ENCODE peak calls at places on chromosomes 13 and 19, in nine cellular contexts. M is NB4, Q is heart left ventricle, U is spleen, K is H1, H is GM12892, J is uterus, C is endothelial cell of umbilical vein, S is K562. R is an unnamed sample.

GRCh38 chr13:95752677-95753076 is 75.7 kb downstream of the DNAJC3 start:
- DNase-seq in M (no peak), Q (no peak), U (no peak), K (no peak), H (no peak), J (no peak), C (no peak), S (no peak), R (no peak)

GRCh38 chr13:28761586-28761985 is 42.8 kb upstream of the SLC46A3 start:
- DNase-seq in M (no peak), Q (no peak), U (no peak), K (no peak), H (no peak), J (no peak), C (no peak), S (no peak), R (no peak)

GRCh38 chr19:51131780-51132680 is 7.3 kb downstream of the SIGLEC9 start:
- DNase-seq in M (peak), Q (peak), U (peak), K (no peak), H (no peak), J (no peak), C (peak), S (peak), R (peak)

GRCh38 chr13:91623151-91623550 is 224.7 kb downstream of the GPC5 start:
- DNase-seq in M (no peak), Q (no peak), U (no peak), K (no peak), H (no peak), J (no peak), C (no peak), S (no peak), R (no peak)

GRCh38 chr13:99153219-99153618 is 47.4 kb upstream of the UBAC2 start:
- DNase-seq in M (no peak), Q (no peak), U (no peak), K (no peak), H (no peak), J (no peak), C (no peak), S (peak), R (no peak)

GRCh38 chr13:109131698-109132257 is 502.4 kb downstream of the MYO16 start:
- DNase-seq in M (peak), Q (no peak), U (no peak), K (no peak), H (no peak), J (no peak), C (no peak), S (no peak), R (no peak)

GRCh38 chr13:88745013-88745412 is 1073.8 kb downstream of the SLITRK5 start:
- DNase-seq in M (no peak), Q (no peak), U (no peak), K (no peak), H (no peak), J (no peak), C (no peak), S (no peak), R (no peak)

GRCh38 chr13:44969858-44970484 is 19.3 kb downstream of the NUFIP1 start:
- DNase-seq in M (peak), Q (no peak), U (no peak), K (no peak), H (no peak), J (no peak), C (peak), S (peak), R (peak)

GRCh38 chr13:112963641-112964040 is 5.4 kb upstream of the MCF2L start:
- DNase-seq in M (no peak), Q (no peak), U (peak), K (no peak), H (no peak), J (no peak), C (no peak), S (no peak), R (no peak)

GRCh38 chr13:112756967-112757758 is 67.3 kb downstream of the ATP11A start:
- DNase-seq in M (no peak), Q (no peak), U (peak), K (no peak), H (no peak), J (no peak), C (no peak), S (no peak), R (no peak)

GRCh38 chr19:52910648-52911047 is 12.6 kb downstream of the ZNF888 start:
- DNase-seq in M (peak), Q (no peak), U (no peak), K (no peak), H (no peak), J (no peak), C (no peak), S (no peak), R (no peak)

GRCh38 chr19:33052352-33052972 is 12.2 kb downstream of the RHPN2 start:
- DNase-seq in M (peak), Q (no peak), U (no peak), K (no peak), H (no peak), J (peak), C (no peak), S (no peak), R (no peak)

GRCh38 chr19:15161028-15161984 is 39.5 kb downstream of the NOTCH3 start:
- DNase-seq in M (peak), Q (no peak), U (no peak), K (no peak), H (no peak), J (no peak), C (no peak), S (peak), R (peak)

GRCh38 chr13:57425531-57425930 is 206.0 kb upstream of the PCDH17 start:
- DNase-seq in M (no peak), Q (no peak), U (no peak), K (no peak), H (no peak), J (no peak), C (no peak), S (no peak), R (no peak)

GRCh38 chr13:88183440-88183839 is 512.3 kb downstream of the SLITRK5 start:
- DNase-seq in M (no peak), Q (no peak), U (no peak), K (no peak), H (no peak), J (no peak), C (no peak), S (no peak), R (no peak)

GRCh38 chr19:4338441-4339350 is at the start of gene STAP2:
- DNase-seq in M (no peak), Q (no peak), U (no peak), K (no peak), H (no peak), J (no peak), C (peak), S (peak), R (peak)

GRCh38 chr13:112244495-112245177 is 131.5 kb upstream of the SPACA7 start:
- DNase-seq in M (no peak), Q (no peak), U (peak), K (no peak), H (no peak), J (no peak), C (no peak), S (no peak), R (no peak)

GRCh38 chr13:31790992-31791391 is 51.7 kb downstream of the RXFP2 start:
- DNase-seq in M (no peak), Q (no peak), U (no peak), K (no peak), H (no peak), J (no peak), C (no peak), S (no peak), R (no peak)

GRCh38 chr19:31064486-31064885 is 284.8 kb downstream of the TSHZ3 start:
- DNase-seq in M (no peak), Q (no peak), U (no peak), K (no peak), H (no peak), J (no peak), C (no peak), S (no peak), R (no peak)

GRCh38 chr13:107969551-107969950 is 245.8 kb downstream of the LIG4 start:
- DNase-seq in M (no peak), Q (no peak), U (no peak), K (no peak), H (no peak), J (no peak), C (no peak), S (no peak), R (no peak)

GRCh38 chr13:82947121-82948077 is 934.9 kb downstream of the SLITRK1 start:
- DNase-seq in M (no peak), Q (no peak), U (no peak), K (no peak), H (no peak), J (no peak), C (no peak), S (no peak), R (no peak)

GRCh38 chr19:30784850-30785459 is 412.8 kb downstream of the ZNF536 start:
- DNase-seq in M (peak), Q (peak), U (peak), K (peak), H (peak), J (peak), C (no peak), S (peak), R (peak)

GRCh38 chr13:99027260-99027659 is 49.4 kb upstream of the DOCK9 start:
- DNase-seq in M (no peak), Q (no peak), U (no peak), K (no peak), H (no peak), J (no peak), C (no peak), S (peak), R (no peak)

GRCh38 chr19:39563408-39563807 is 23.4 kb upstream of the EID2 start:
- DNase-seq in M (no peak), Q (no peak), U (no peak), K (peak), H (no peak), J (no peak), C (no peak), S (no peak), R (no peak)

GRCh38 chr13:99968521-99969367 is 2.8 kb downstream of the ZIC5 start:
- DNase-seq in M (no peak), Q (no peak), U (no peak), K (no peak), H (no peak), J (no peak), C (no peak), S (no peak), R (no peak)

GRCh38 chr19:47158879-47159509 is 28.4 kb downstream of the SAE1 start:
- DNase-seq in M (no peak), Q (no peak), U (no peak), K (no peak), H (no peak), J (no peak), C (peak), S (no peak), R (no peak)

GRCh38 chr13:111230385-111230930 is 90.0 kb upstream of the TEX29 start:
- DNase-seq in M (no peak), Q (no peak), U (no peak), K (no peak), H (no peak), J (no peak), C (no peak), S (no peak), R (no peak)
- TF ChIP-seq POLR2A in M (no peak), Q (no peak), U (no peak), K (no peak), H (no peak), J (no peak), C (no peak), S (no peak), R (no peak)

GRCh38 chr13:60396783-60397692 is at the start of gene TDRD3:
- DNase-seq in M (peak), Q (peak), U (peak), K (peak), H (peak), J (peak), C (peak), S (peak), R (peak)
- TF ChIP-seq POLR2A in M (peak), Q (no peak), U (peak), K (peak), H (peak), J (peak), C (peak), S (peak), R (peak)

DNA sequence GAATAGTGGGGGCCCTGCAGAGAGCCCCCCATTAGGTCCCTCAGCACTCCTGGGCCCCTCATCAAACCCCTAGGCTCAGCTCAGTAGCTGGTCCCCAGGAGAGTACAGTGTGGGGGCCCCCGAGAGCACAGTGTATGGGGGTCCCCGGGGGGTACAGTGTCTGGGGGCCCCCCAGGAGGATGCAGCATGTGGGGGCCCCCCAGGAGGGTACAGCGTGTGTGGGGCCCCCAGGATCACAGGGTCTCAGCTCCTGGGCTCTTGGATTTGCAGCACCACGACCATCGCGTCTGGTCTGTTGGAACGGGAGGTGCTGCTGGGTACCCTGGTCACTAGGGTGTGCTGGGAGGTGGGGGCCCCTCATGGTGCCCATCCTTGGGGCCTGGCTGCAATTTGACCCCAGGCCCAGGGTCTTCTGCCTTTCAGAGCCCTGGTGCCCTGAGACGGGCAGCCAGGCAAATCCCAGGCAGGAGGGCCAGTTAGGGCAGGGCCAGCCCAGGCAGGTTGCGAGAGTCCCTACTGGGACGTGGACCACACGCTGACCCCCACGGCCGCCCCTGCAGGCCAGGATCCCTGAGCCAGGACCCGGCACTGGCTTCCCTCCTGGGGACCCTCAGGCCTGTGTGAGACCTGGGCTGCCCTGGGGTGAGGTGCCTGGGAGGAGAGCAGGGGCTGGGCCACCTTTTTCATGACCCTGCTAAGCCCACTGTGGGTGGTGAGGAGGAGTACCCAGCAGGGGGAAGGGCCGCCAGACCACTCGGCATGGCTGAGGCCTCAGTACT is 13.6 kb downstream of the CBARP start:
- DNase-seq in M (no peak), Q (no peak), U (no peak), K (no peak), H (no peak), J (no peak), C (no peak), S (no peak), R (no peak)
- TF ChIP-seq POLR2A in M (no peak), Q (no peak), U (no peak), K (no peak), H (no peak), J (no peak), C (no peak), S (no peak), R (no peak)

DNA sequence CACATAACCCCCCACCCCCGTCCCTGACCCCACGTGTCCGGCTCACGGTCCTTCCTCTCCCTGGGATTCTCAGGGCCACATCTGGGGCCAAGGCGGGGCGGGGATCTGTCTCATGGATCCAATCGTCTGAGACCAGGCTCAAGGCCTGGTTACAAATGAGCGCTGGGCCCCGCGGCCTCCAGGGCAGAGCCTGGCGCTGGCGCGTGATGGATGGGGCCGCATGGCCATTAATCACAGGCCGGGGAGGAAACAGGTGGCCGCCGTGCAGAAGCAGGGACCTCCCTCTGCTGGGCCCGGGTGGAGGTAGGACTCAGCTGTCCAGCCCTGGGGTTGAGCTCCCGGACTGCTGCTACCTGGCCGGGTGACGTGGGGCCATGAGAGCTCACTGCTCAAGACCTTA is 5.8 kb upstream of the TLE5 start:
- DNase-seq in M (no peak), Q (no peak), U (peak), K (no peak), H (no peak), J (no peak), C (no peak), S (no peak), R (no peak)
- TF ChIP-seq POLR2A in M (no peak), Q (no peak), U (no peak), K (no peak), H (no peak), J (no peak), C (no peak), S (no peak), R (no peak)

GRCh38 chr19:23093832-23094231 is 23.0 kb upstream of the ZNF730 start:
- DNase-seq in M (peak), Q (no peak), U (no peak), K (peak), H (no peak), J (no peak), C (no peak), S (peak), R (no peak)

GRCh38 chr19:23098286-23098685 is 18.5 kb upstream of the ZNF730 start:
- DNase-seq in M (no peak), Q (no peak), U (no peak), K (no peak), H (no peak), J (no peak), C (no peak), S (no peak), R (no peak)

GRCh38 chr19:23098988-23099387 is 17.8 kb upstream of the ZNF730 start:
- DNase-seq in M (no peak), Q (no peak), U (no peak), K (no peak), H (no peak), J (no peak), C (no peak), S (peak), R (peak)

GRCh38 chr19:23099966-23100365 is 16.9 kb upstream of the ZNF730 start:
- DNase-seq in M (peak), Q (no peak), U (no peak), K (no peak), H (no peak), J (no peak), C (no peak), S (no peak), R (no peak)

GRCh38 chr19:23095406-23095805 is 21.4 kb upstream of the ZNF730 start:
- DNase-seq in M (no peak), Q (no peak), U (no peak), K (no peak), H (no peak), J (no peak), C (no peak), S (no peak), R (no peak)
- TF ChIP-seq POLR2A in M (no peak), Q (no peak), U (no peak), K (no peak), H (no peak), J (no peak), C (no peak), S (no peak), R (no peak)